ENCODE peak calls at places on chromosome X, in six cellular contexts. C, W, P, N, A and F are unnamed samples.

GRCh38 chrX:74535633-74536141 is 78.7 kb downstream of the RLIM start:
- DNase-seq in A (peak), P (no peak), N (peak), W (peak), C (peak), F (no peak)

GRCh38 chrX:140157611-140158010 is 192.3 kb upstream of the CXorf66 start:
- DNase-seq in A (no peak), P (no peak), N (peak), C (no peak), W (peak), F (no peak)

GRCh38 chrX:128901018-128901417 is 622.3 kb downstream of the SMARCA1 start:
- DNase-seq in W (no peak), P (no peak), A (no peak), N (no peak), C (no peak), F (no peak)

GRCh38 chrX:50723006-50723405 is 91.0 kb downstream of the SHROOM4 start:
- DNase-seq in W (no peak), C (no peak), P (no peak), A (no peak), N (no peak), F (no peak)

GRCh38 chrX:100358766-100359165 is 51.3 kb downstream of the PCDH19 start:
- DNase-seq in A (no peak), C (no peak), P (no peak), N (no peak), W (no peak), F (no peak)

GRCh38 chrX:99752776-99753175 is 657.3 kb downstream of the PCDH19 start:
- DNase-seq in C (no peak), N (no peak), P (no peak), A (no peak), W (no peak), F (no peak)

GRCh38 chrX:13759152-13759718 is 24.7 kb downstream of the OFD1 start:
- DNase-seq in A (no peak), C (no peak), N (no peak), W (no peak), P (peak), F (no peak)

GRCh38 chrX:70386240-70386639 is 36.9 kb upstream of the GDPD2 start:
- DNase-seq in A (no peak), C (no peak), P (no peak), W (peak), N (no peak), F (no peak)

GRCh38 chrX:38754102-38754790 is 47.0 kb upstream of the MID1IP1 start:
- DNase-seq in N (peak), W (peak), A (no peak), P (peak), C (no peak), F (no peak)

GRCh38 chrX:133297284-133297683 is 79.1 kb upstream of the TFDP3 start:
- DNase-seq in N (no peak), C (no peak), P (no peak), A (no peak), W (peak), F (no peak)

GRCh38 chrX:13432376-13432775 is 112.5 kb upstream of the ATXN3L start:
- DNase-seq in N (no peak), C (peak), A (no peak), P (no peak), W (peak), F (no peak)

GRCh38 chrX:119145241-119145653 is 17.6 kb upstream of the KIAA1210 start:
- DNase-seq in N (peak), C (no peak), W (peak), A (no peak), P (peak), F (no peak)

GRCh38 chrX:40010550-40011364 is 87.0 kb downstream of the BCOR start:
- DNase-seq in A (no peak), W (no peak), C (no peak), N (peak), P (no peak), F (no peak)

DNA sequence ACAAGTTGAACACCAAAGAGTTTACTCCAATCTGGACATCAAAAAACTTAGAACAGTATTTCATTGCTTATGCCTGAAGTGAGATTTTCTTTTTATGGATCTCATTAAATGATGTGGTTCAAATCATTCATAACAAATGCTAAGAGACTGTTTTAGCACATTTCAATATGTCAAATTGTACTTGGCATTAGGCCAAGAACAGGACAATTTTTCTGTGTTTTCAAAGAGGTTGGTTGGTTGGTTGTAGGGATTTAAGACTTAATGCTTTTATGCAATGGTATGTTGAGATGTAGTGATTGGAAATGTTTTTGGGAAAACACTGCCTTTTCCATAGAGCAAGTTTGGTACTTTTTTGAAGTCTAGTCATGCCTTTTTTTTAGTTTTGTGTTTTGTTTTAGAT is 510.4 kb downstream of the ZNF674 start:
- DNase-seq in C (no peak), N (no peak), A (no peak), P (no peak), W (no peak), F (no peak)
- H3K27ac ChIP-seq in C (no peak), N (no peak), A (no peak), P (no peak), W (no peak), F (no peak)

GRCh38 chrX:107748490-107748889 is 27.1 kb downstream of the TSC22D3 start:
- DNase-seq in W (no peak), A (no peak), C (no peak), P (no peak), N (no peak), F (no peak)
- H3K27ac ChIP-seq in W (no peak), A (no peak), C (peak), P (no peak), N (no peak), F (peak)

GRCh38 chrX:149494844-149495565 is 10.1 kb downstream of the IDS start:
- DNase-seq in A (no peak), P (no peak), W (no peak), N (no peak), C (no peak), F (no peak)

GRCh38 chrX:149495573-149496071 is 9.5 kb downstream of the IDS start:
- DNase-seq in W (peak), P (no peak), A (no peak), N (no peak), C (no peak), F (no peak)

GRCh38 chrX:149497626-149498025 is 7.5 kb downstream of the IDS start:
- DNase-seq in W (peak), P (no peak), N (no peak), A (no peak), C (no peak), F (no peak)

GRCh38 chrX:149498767-149499166 is 6.3 kb downstream of the IDS start:
- DNase-seq in C (no peak), N (no peak), P (no peak), A (no peak), W (no peak), F (no peak)

GRCh38 chrX:149497054-149497453 is 8.1 kb downstream of the IDS start:
- DNase-seq in C (no peak), P (no peak), N (no peak), W (no peak), A (no peak), F (no peak)
- H3K27ac ChIP-seq in C (no peak), P (no peak), N (no peak), W (no peak), A (no peak), F (no peak)

GRCh38 chrX:148271263-148271662 is 229.2 kb upstream of the AFF2 start:
- DNase-seq in P (no peak), N (no peak), W (no peak), C (no peak), A (no peak), F (no peak)
- H3K27ac ChIP-seq in P (no peak), N (no peak), W (no peak), C (no peak), A (no peak), F (no peak)

GRCh38 chrX:15854712-15855561 is at the start of gene AP1S2:
- DNase-seq in A (peak), P (peak), C (peak), N (peak), W (peak), F (peak)

GRCh38 chrX:15854080-15854655 is 445 bp downstream of the AP1S2 start:
- DNase-seq in C (peak), W (peak), P (peak), N (peak), A (peak), F (peak)

GRCh38 chrX:15853586-15854079 is 980 bp downstream of the AP1S2 start:
- DNase-seq in P (peak), C (no peak), A (no peak), N (peak), W (peak), F (no peak)

GRCh38 chrX:15855562-15856256 is 1.1 kb upstream of the AP1S2 start:
- DNase-seq in A (no peak), P (peak), N (peak), C (no peak), W (no peak), F (no peak)

DNA sequence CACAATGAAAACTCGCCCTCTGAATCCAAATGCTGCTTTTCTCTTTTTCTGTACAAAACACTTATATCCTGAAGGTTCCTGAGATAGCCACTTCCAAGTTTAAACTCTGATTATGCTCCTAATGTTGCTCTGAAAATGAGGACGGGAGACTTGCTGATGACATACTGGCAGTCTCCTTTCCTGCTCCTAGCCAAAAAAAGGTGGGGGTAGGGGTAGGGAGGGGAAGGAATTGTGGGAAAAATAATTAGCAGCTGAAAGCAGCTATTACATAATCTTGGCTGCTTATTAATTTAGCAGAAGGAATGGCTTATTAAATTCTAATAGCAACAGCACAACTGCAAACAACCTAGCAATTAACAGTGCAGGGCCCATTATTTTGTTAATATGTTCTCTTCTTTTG is 2.0 kb upstream of the AP1S2 start:
- DNase-seq in C (no peak), P (no peak), W (no peak), N (no peak), A (no peak), F (no peak)
- H3K27ac ChIP-seq in C (peak), P (peak), W (no peak), N (no peak), A (no peak), F (no peak)

GRCh38 chrX:9172451-9172850 is 138.5 kb upstream of the FAM9B start:
- DNase-seq in C (no peak), P (no peak), W (no peak), N (no peak), A (no peak), F (no peak)
- H3K27ac ChIP-seq in C (no peak), P (no peak), W (no peak), N (no peak), A (no peak), F (no peak)

GRCh38 chrX:105461013-105461412 is 240.5 kb upstream of the TEX13A start:
- DNase-seq in P (no peak), A (no peak), C (no peak), N (no peak), W (peak), F (no peak)
- H3K27ac ChIP-seq in P (no peak), A (no peak), C (no peak), N (no peak), W (no peak), F (no peak)